ENCODE peak calls at places on chromosomes 12 and 14, in nine cellular contexts. One of them, this sample, is unnamed.

GRCh38 chr12:28025821-28026505 is 53.4 kb upstream of the PTHLH start:
- DNase-seq in NCI-H1436: no peak
- DNase-seq in cardiac fibroblast: no peak
- DNase-seq in activated T-helper 1 cell treated with Interleukin-2 at 50 U/mL for 16 hours: no peak
- DNase-seq in thoracic aorta: no peak
- DNase-seq in brain microvascular endothelial cell: no peak
- DNase-seq in T-helper 9 cell: no peak
- DNase-seq in tibial nerve: no peak
- DNase-seq in NCI-H1105: no peak
- DNase-seq in this sample: no peak

GRCh38 chr12:54479421-54479820 is 6.0 kb upstream of the GTSF1 start:
- DNase-seq in NCI-H1105: no peak
- DNase-seq in cardiac fibroblast: peak
- DNase-seq in brain microvascular endothelial cell: peak
- DNase-seq in NCI-H1436: no peak
- DNase-seq in activated T-helper 1 cell treated with Interleukin-2 at 50 U/mL for 16 hours: no peak
- DNase-seq in thoracic aorta: no peak
- DNase-seq in tibial nerve: no peak
- DNase-seq in T-helper 9 cell: no peak
- DNase-seq in this sample: no peak

GRCh38 chr12:115149685-115150378 is 465.9 kb upstream of the TBX3 start:
- DNase-seq in thoracic aorta: no peak
- DNase-seq in T-helper 9 cell: no peak
- DNase-seq in tibial nerve: no peak
- DNase-seq in activated T-helper 1 cell treated with Interleukin-2 at 50 U/mL for 16 hours: no peak
- DNase-seq in cardiac fibroblast: peak
- DNase-seq in NCI-H1105: no peak
- DNase-seq in NCI-H1436: no peak
- DNase-seq in brain microvascular endothelial cell: peak
- DNase-seq in this sample: no peak

GRCh38 chr12:26723379-26724308 is 109.3 kb downstream of the ITPR2 start:
- DNase-seq in activated T-helper 1 cell treated with Interleukin-2 at 50 U/mL for 16 hours: no peak
- DNase-seq in thoracic aorta: no peak
- DNase-seq in NCI-H1436: no peak
- DNase-seq in brain microvascular endothelial cell: peak
- DNase-seq in tibial nerve: no peak
- DNase-seq in cardiac fibroblast: peak
- DNase-seq in NCI-H1105: no peak
- DNase-seq in T-helper 9 cell: no peak
- DNase-seq in this sample: no peak

GRCh38 chr12:87678453-87678852 is 350.7 kb downstream of the C12orf50 start:
- DNase-seq in cardiac fibroblast: peak
- DNase-seq in activated T-helper 1 cell treated with Interleukin-2 at 50 U/mL for 16 hours: no peak
- DNase-seq in brain microvascular endothelial cell: peak
- DNase-seq in NCI-H1436: no peak
- DNase-seq in T-helper 9 cell: no peak
- DNase-seq in NCI-H1105: no peak
- DNase-seq in thoracic aorta: no peak
- DNase-seq in tibial nerve: no peak
- DNase-seq in this sample: no peak

GRCh38 chr12:97748298-97748697 is 285.7 kb downstream of the RMST start:
- DNase-seq in cardiac fibroblast: no peak
- DNase-seq in NCI-H1105: peak
- DNase-seq in NCI-H1436: peak
- DNase-seq in thoracic aorta: no peak
- DNase-seq in brain microvascular endothelial cell: no peak
- DNase-seq in tibial nerve: no peak
- DNase-seq in T-helper 9 cell: no peak
- DNase-seq in activated T-helper 1 cell treated with Interleukin-2 at 50 U/mL for 16 hours: no peak
- DNase-seq in this sample: peak

GRCh38 chr12:75905975-75906374 is 125.6 kb downstream of the PHLDA1 start:
- DNase-seq in tibial nerve: no peak
- DNase-seq in cardiac fibroblast: no peak
- DNase-seq in activated T-helper 1 cell treated with Interleukin-2 at 50 U/mL for 16 hours: no peak
- DNase-seq in brain microvascular endothelial cell: no peak
- DNase-seq in thoracic aorta: no peak
- DNase-seq in T-helper 9 cell: no peak
- DNase-seq in NCI-H1436: no peak
- DNase-seq in NCI-H1105: no peak
- DNase-seq in this sample: no peak

GRCh38 chr14:25121342-25122129 is 71.6 kb upstream of the STXBP6 start:
- DNase-seq in cardiac fibroblast: peak
- DNase-seq in tibial nerve: no peak
- DNase-seq in NCI-H1105: no peak
- DNase-seq in thoracic aorta: no peak
- DNase-seq in brain microvascular endothelial cell: no peak
- DNase-seq in NCI-H1436: no peak
- DNase-seq in T-helper 9 cell: no peak
- DNase-seq in activated T-helper 1 cell treated with Interleukin-2 at 50 U/mL for 16 hours: no peak
- DNase-seq in this sample: no peak

GRCh38 chr12:49907352-49907751 is 3.7 kb upstream of the FAIM2 start:
- DNase-seq in NCI-H1105: no peak
- DNase-seq in activated T-helper 1 cell treated with Interleukin-2 at 50 U/mL for 16 hours: no peak
- DNase-seq in cardiac fibroblast: no peak
- DNase-seq in thoracic aorta: no peak
- DNase-seq in brain microvascular endothelial cell: no peak
- DNase-seq in tibial nerve: no peak
- DNase-seq in T-helper 9 cell: no peak
- DNase-seq in NCI-H1436: no peak
- DNase-seq in this sample: no peak

GRCh38 chr12:132710422-132711168 is at the start of gene PGAM5:
- DNase-seq in NCI-H1436: peak
- DNase-seq in brain microvascular endothelial cell: peak
- DNase-seq in thoracic aorta: no peak
- DNase-seq in activated T-helper 1 cell treated with Interleukin-2 at 50 U/mL for 16 hours: peak
- DNase-seq in T-helper 9 cell: peak
- DNase-seq in tibial nerve: peak
- DNase-seq in NCI-H1105: peak
- DNase-seq in cardiac fibroblast: peak
- DNase-seq in this sample: peak

GRCh38 chr12:113660941-113661340 is 189.3 kb upstream of the LHX5 start:
- DNase-seq in brain microvascular endothelial cell: no peak
- DNase-seq in cardiac fibroblast: no peak
- DNase-seq in thoracic aorta: no peak
- DNase-seq in NCI-H1105: no peak
- DNase-seq in tibial nerve: no peak
- DNase-seq in T-helper 9 cell: no peak
- DNase-seq in activated T-helper 1 cell treated with Interleukin-2 at 50 U/mL for 16 hours: no peak
- DNase-seq in NCI-H1436: no peak
- DNase-seq in this sample: no peak

GRCh38 chr12:68933564-68933893 is 558 bp upstream of the CPM start:
- DNase-seq in cardiac fibroblast: no peak
- DNase-seq in tibial nerve: no peak
- DNase-seq in NCI-H1436: no peak
- DNase-seq in thoracic aorta: no peak
- DNase-seq in NCI-H1105: no peak
- DNase-seq in T-helper 9 cell: no peak
- DNase-seq in brain microvascular endothelial cell: no peak
- DNase-seq in activated T-helper 1 cell treated with Interleukin-2 at 50 U/mL for 16 hours: no peak
- DNase-seq in this sample: no peak

GRCh38 chr12:53232641-53233538 is 881 bp upstream of the RARG start:
- DNase-seq in cardiac fibroblast: peak
- DNase-seq in brain microvascular endothelial cell: no peak
- DNase-seq in NCI-H1436: no peak
- DNase-seq in NCI-H1105: no peak
- DNase-seq in tibial nerve: peak
- DNase-seq in thoracic aorta: no peak
- DNase-seq in activated T-helper 1 cell treated with Interleukin-2 at 50 U/mL for 16 hours: no peak
- DNase-seq in T-helper 9 cell: peak
- DNase-seq in this sample: no peak

GRCh38 chr12:109673379-109673778 is 40.2 kb upstream of the FAM222A start:
- DNase-seq in tibial nerve: no peak
- DNase-seq in thoracic aorta: no peak
- DNase-seq in cardiac fibroblast: no peak
- DNase-seq in brain microvascular endothelial cell: no peak
- DNase-seq in NCI-H1436: no peak
- DNase-seq in NCI-H1105: no peak
- DNase-seq in T-helper 9 cell: no peak
- DNase-seq in activated T-helper 1 cell treated with Interleukin-2 at 50 U/mL for 16 hours: no peak
- DNase-seq in this sample: no peak

GRCh38 chr14:52402812-52403526 is 88.9 kb downstream of the PTGER2 start:
- DNase-seq in thoracic aorta: no peak
- DNase-seq in brain microvascular endothelial cell: peak
- DNase-seq in T-helper 9 cell: no peak
- DNase-seq in activated T-helper 1 cell treated with Interleukin-2 at 50 U/mL for 16 hours: no peak
- DNase-seq in NCI-H1105: no peak
- DNase-seq in NCI-H1436: no peak
- DNase-seq in cardiac fibroblast: peak
- DNase-seq in tibial nerve: peak
- DNase-seq in this sample: no peak

GRCh38 chr12:132026796-132027500 is 77.2 kb downstream of the EP400 start:
- DNase-seq in brain microvascular endothelial cell: no peak
- DNase-seq in activated T-helper 1 cell treated with Interleukin-2 at 50 U/mL for 16 hours: no peak
- DNase-seq in NCI-H1436: no peak
- DNase-seq in thoracic aorta: no peak
- DNase-seq in NCI-H1105: no peak
- DNase-seq in cardiac fibroblast: no peak
- DNase-seq in T-helper 9 cell: no peak
- DNase-seq in tibial nerve: no peak
- DNase-seq in this sample: no peak

GRCh38 chr12:82608706-82609105 is 78.0 kb upstream of the TMTC2 start:
- DNase-seq in T-helper 9 cell: no peak
- DNase-seq in brain microvascular endothelial cell: peak
- DNase-seq in tibial nerve: no peak
- DNase-seq in NCI-H1105: no peak
- DNase-seq in activated T-helper 1 cell treated with Interleukin-2 at 50 U/mL for 16 hours: no peak
- DNase-seq in cardiac fibroblast: peak
- DNase-seq in NCI-H1436: no peak
- DNase-seq in thoracic aorta: no peak
- DNase-seq in this sample: no peak

GRCh38 chr12:88339966-88340365 is 197.9 kb downstream of the TMTC3 start:
- DNase-seq in activated T-helper 1 cell treated with Interleukin-2 at 50 U/mL for 16 hours: no peak
- DNase-seq in thoracic aorta: no peak
- DNase-seq in NCI-H1105: no peak
- DNase-seq in T-helper 9 cell: no peak
- DNase-seq in NCI-H1436: no peak
- DNase-seq in cardiac fibroblast: no peak
- DNase-seq in brain microvascular endothelial cell: no peak
- DNase-seq in tibial nerve: no peak
- DNase-seq in this sample: no peak

GRCh38 chr14:35971965-35972630 is 146.0 kb downstream of the BRMS1L start:
- DNase-seq in thoracic aorta: no peak
- DNase-seq in tibial nerve: no peak
- DNase-seq in NCI-H1105: no peak
- DNase-seq in cardiac fibroblast: no peak
- DNase-seq in T-helper 9 cell: no peak
- DNase-seq in brain microvascular endothelial cell: no peak
- DNase-seq in activated T-helper 1 cell treated with Interleukin-2 at 50 U/mL for 16 hours: no peak
- DNase-seq in NCI-H1436: no peak
- DNase-seq in this sample: no peak

GRCh38 chr12:52366738-52367485 is at the start of gene KRT85:
- DNase-seq in tibial nerve: no peak
- DNase-seq in activated T-helper 1 cell treated with Interleukin-2 at 50 U/mL for 16 hours: no peak
- DNase-seq in T-helper 9 cell: no peak
- DNase-seq in NCI-H1105: no peak
- DNase-seq in cardiac fibroblast: no peak
- DNase-seq in NCI-H1436: no peak
- DNase-seq in thoracic aorta: no peak
- DNase-seq in brain microvascular endothelial cell: no peak
- DNase-seq in this sample: no peak

GRCh38 chr12:96861656-96862055 is 45.4 kb upstream of the NEDD1 start:
- DNase-seq in NCI-H1436: no peak
- DNase-seq in NCI-H1105: no peak
- DNase-seq in activated T-helper 1 cell treated with Interleukin-2 at 50 U/mL for 16 hours: no peak
- DNase-seq in cardiac fibroblast: no peak
- DNase-seq in brain microvascular endothelial cell: peak
- DNase-seq in thoracic aorta: no peak
- DNase-seq in T-helper 9 cell: no peak
- DNase-seq in tibial nerve: no peak
- DNase-seq in this sample: no peak

GRCh38 chr12:11702959-11703358 is 53.5 kb downstream of the ETV6 start:
- DNase-seq in brain microvascular endothelial cell: no peak
- DNase-seq in tibial nerve: no peak
- DNase-seq in T-helper 9 cell: no peak
- DNase-seq in thoracic aorta: no peak
- DNase-seq in activated T-helper 1 cell treated with Interleukin-2 at 50 U/mL for 16 hours: no peak
- DNase-seq in NCI-H1436: no peak
- DNase-seq in cardiac fibroblast: no peak
- DNase-seq in NCI-H1105: no peak
- DNase-seq in this sample: no peak

GRCh38 chr12:43836455-43836989 is 641 bp downstream of the TMEM117 start:
- DNase-seq in tibial nerve: peak
- DNase-seq in NCI-H1105: no peak
- DNase-seq in T-helper 9 cell: no peak
- DNase-seq in activated T-helper 1 cell treated with Interleukin-2 at 50 U/mL for 16 hours: no peak
- DNase-seq in thoracic aorta: no peak
- DNase-seq in NCI-H1436: no peak
- DNase-seq in brain microvascular endothelial cell: peak
- DNase-seq in cardiac fibroblast: peak
- DNase-seq in this sample: no peak

GRCh38 chr14:66088661-66089060 is 397.5 kb upstream of the CCDC196 start:
- DNase-seq in tibial nerve: no peak
- DNase-seq in NCI-H1105: no peak
- DNase-seq in T-helper 9 cell: no peak
- DNase-seq in NCI-H1436: no peak
- DNase-seq in activated T-helper 1 cell treated with Interleukin-2 at 50 U/mL for 16 hours: no peak
- DNase-seq in brain microvascular endothelial cell: no peak
- DNase-seq in thoracic aorta: no peak
- DNase-seq in cardiac fibroblast: no peak
- DNase-seq in this sample: no peak

GRCh38 chr14:94320243-94320642 is 2.9 kb downstream of the SERPINA6 start:
- DNase-seq in NCI-H1436: no peak
- DNase-seq in T-helper 9 cell: no peak
- DNase-seq in brain microvascular endothelial cell: no peak
- DNase-seq in cardiac fibroblast: no peak
- DNase-seq in NCI-H1105: no peak
- DNase-seq in thoracic aorta: no peak
- DNase-seq in tibial nerve: no peak
- DNase-seq in activated T-helper 1 cell treated with Interleukin-2 at 50 U/mL for 16 hours: no peak
- DNase-seq in this sample: peak

GRCh38 chr12:132710062-132710421 is 600 bp upstream of the PGAM5 start:
- DNase-seq in activated T-helper 1 cell treated with Interleukin-2 at 50 U/mL for 16 hours: peak
- DNase-seq in thoracic aorta: no peak
- DNase-seq in tibial nerve: no peak
- DNase-seq in NCI-H1436: no peak
- DNase-seq in cardiac fibroblast: no peak
- DNase-seq in brain microvascular endothelial cell: no peak
- DNase-seq in NCI-H1105: no peak
- DNase-seq in T-helper 9 cell: peak
- DNase-seq in this sample: no peak

GRCh38 chr12:101325590-101325989 is 45.7 kb downstream of the UTP20 start:
- DNase-seq in T-helper 9 cell: no peak
- DNase-seq in thoracic aorta: no peak
- DNase-seq in brain microvascular endothelial cell: no peak
- DNase-seq in NCI-H1436: no peak
- DNase-seq in cardiac fibroblast: no peak
- DNase-seq in NCI-H1105: no peak
- DNase-seq in activated T-helper 1 cell treated with Interleukin-2 at 50 U/mL for 16 hours: no peak
- DNase-seq in tibial nerve: no peak
- DNase-seq in this sample: no peak

GRCh38 chr14:96978525-96979272 is 181.5 kb downstream of the VRK1 start:
- DNase-seq in tibial nerve: no peak
- DNase-seq in brain microvascular endothelial cell: no peak
- DNase-seq in NCI-H1105: peak
- DNase-seq in T-helper 9 cell: no peak
- DNase-seq in NCI-H1436: peak
- DNase-seq in cardiac fibroblast: no peak
- DNase-seq in thoracic aorta: no peak
- DNase-seq in activated T-helper 1 cell treated with Interleukin-2 at 50 U/mL for 16 hours: no peak
- DNase-seq in this sample: peak

GRCh38 chr12:87952223-87952622 is 77.0 kb downstream of the C12orf50 start:
- DNase-seq in activated T-helper 1 cell treated with Interleukin-2 at 50 U/mL for 16 hours: no peak
- DNase-seq in tibial nerve: no peak
- DNase-seq in NCI-H1436: no peak
- DNase-seq in cardiac fibroblast: no peak
- DNase-seq in NCI-H1105: no peak
- DNase-seq in thoracic aorta: no peak
- DNase-seq in T-helper 9 cell: no peak
- DNase-seq in brain microvascular endothelial cell: no peak
- DNase-seq in this sample: no peak

GRCh38 chr14:103382375-103382774 is 2.8 kb upstream of the MARK3 start:
- DNase-seq in NCI-H1436: no peak
- DNase-seq in NCI-H1105: no peak
- DNase-seq in tibial nerve: no peak
- DNase-seq in activated T-helper 1 cell treated with Interleukin-2 at 50 U/mL for 16 hours: no peak
- DNase-seq in cardiac fibroblast: peak
- DNase-seq in T-helper 9 cell: no peak
- DNase-seq in thoracic aorta: no peak
- DNase-seq in brain microvascular endothelial cell: peak
- DNase-seq in this sample: no peak

GRCh38 chr12:53090559-53090958 is 6.9 kb upstream of the IGFBP6 start:
- DNase-seq in cardiac fibroblast: no peak
- DNase-seq in NCI-H1105: no peak
- DNase-seq in T-helper 9 cell: no peak
- DNase-seq in brain microvascular endothelial cell: no peak
- DNase-seq in NCI-H1436: no peak
- DNase-seq in tibial nerve: no peak
- DNase-seq in activated T-helper 1 cell treated with Interleukin-2 at 50 U/mL for 16 hours: no peak
- DNase-seq in thoracic aorta: no peak
- DNase-seq in this sample: no peak